ENCODE peak calls at places on chromosome 19, in seven cellular contexts. E, P, Y, T, S, Q and M are unnamed samples.

GRCh38 chr19:19348266-19348665 is 27.6 kb downstream of the MAU2 start:
- DNase-seq in E (peak), P (no peak), Y (no peak), T (no peak), S (no peak), Q (no peak), M (no peak)

GRCh38 chr19:9945319-9945966 is 9.1 kb upstream of the OLFM2 start:
- DNase-seq in E (peak), P (peak), Y (peak), T (no peak), S (no peak), Q (peak), M (no peak)

GRCh38 chr19:32339988-32340874 is 5.2 kb upstream of the ZNF507 start:
- DNase-seq in E (peak), P (no peak), Y (peak), T (no peak), S (peak), Q (no peak), M (no peak)

GRCh38 chr19:2495130-2495641 is 19.3 kb downstream of the GADD45B start:
- DNase-seq in E (peak), P (no peak), Y (peak), T (no peak), S (no peak), Q (peak), M (peak)

GRCh38 chr19:15644816-15645215 is 4.1 kb downstream of the CYP4F3 start:
- DNase-seq in E (no peak), P (no peak), Y (no peak), T (no peak), S (no peak), Q (no peak), M (no peak)

GRCh38 chr19:34589730-34590129 is 87.2 kb downstream of the SCGB2B2 start:
- DNase-seq in E (no peak), P (no peak), Y (no peak), T (peak), S (no peak), Q (no peak), M (no peak)

GRCh38 chr19:31783592-31783991 is 434.4 kb upstream of the TSHZ3 start:
- DNase-seq in E (no peak), P (no peak), Y (no peak), T (no peak), S (no peak), Q (no peak), M (no peak)

GRCh38 chr19:8307400-8307964 is 676 bp downstream of the CD320 start:
- DNase-seq in E (no peak), P (no peak), Y (no peak), T (peak), S (no peak), Q (no peak), M (no peak)

GRCh38 chr19:38684078-38684861 is 36.8 kb downstream of the ACTN4 start:
- DNase-seq in E (peak), P (peak), Y (peak), T (no peak), S (peak), Q (peak), M (no peak)

GRCh38 chr19:46981296-46981695 is 38.3 kb upstream of the NPAS1 start:
- DNase-seq in E (no peak), P (no peak), Y (no peak), T (no peak), S (no peak), Q (no peak), M (no peak)